ENCODE peak calls at places on chromosomes 12 and 14, in seven cellular contexts. C is fibroblast of the aortic adventitia; N is astrocyte of the spinal cord; S is HFF-Myc; P is CD8-positive, alpha-beta T cell; Y is astrocyte of the cerebellum; M is dorsolateral prefrontal cortex. J is an unnamed sample.

GRCh38 chr14:95575820-95576473 is 41.1 kb downstream of the GLRX5 start:
- DNase-seq in C (no peak), N (no peak), S (no peak), P (no peak), Y (no peak), M (no peak), J (no peak)

GRCh38 chr12:34395056-34396005 is 373.0 kb downstream of the ALG10 start:
- DNase-seq in C (no peak), N (no peak), S (no peak), P (peak), Y (no peak), M (peak), J (no peak)

GRCh38 chr14:100472094-100472455 is 115.1 kb downstream of the BEGAIN start:
- DNase-seq in C (no peak), N (no peak), S (no peak), P (no peak), Y (no peak), M (no peak), J (no peak)

GRCh38 chr12:124520258-124520657 is 47.2 kb downstream of the NCOR2 start:
- DNase-seq in C (peak), N (peak), S (no peak), P (no peak), Y (no peak), M (no peak), J (no peak)

GRCh38 chr14:68820999-68821683 is 28.3 kb upstream of the ZFP36L1 start:
- DNase-seq in C (no peak), N (no peak), S (no peak), P (no peak), Y (no peak), M (no peak), J (no peak)

GRCh38 chr12:107108995-107109508 is 15.7 kb upstream of the CRY1 start:
- DNase-seq in C (no peak), N (no peak), S (no peak), P (no peak), Y (no peak), M (no peak), J (no peak)

GRCh38 chr12:116280590-116281290 is 3.2 kb upstream of the MED13L start:
- DNase-seq in C (no peak), N (no peak), S (no peak), P (no peak), Y (no peak), M (no peak), J (no peak)

GRCh38 chr12:97837401-97837800 is 374.8 kb downstream of the RMST start:
- DNase-seq in C (no peak), N (peak), S (no peak), P (no peak), Y (peak), M (no peak), J (no peak)

GRCh38 chr12:29762637-29763300 is 21.0 kb downstream of the TMTC1 start:
- DNase-seq in C (peak), N (no peak), S (no peak), P (no peak), Y (no peak), M (no peak), J (no peak)

GRCh38 chr14:92040431-92041040 is 677 bp upstream of the TRIP11 start:
- DNase-seq in C (peak), N (peak), S (no peak), P (no peak), Y (no peak), M (no peak), J (no peak)

GRCh38 chr12:42741771-42742510 is 152.4 kb upstream of the PRICKLE1 start:
- DNase-seq in C (peak), N (peak), S (peak), P (no peak), Y (no peak), M (no peak), J (no peak)

GRCh38 chr14:99524804-99525698 is 43.8 kb downstream of the CCNK start:
- DNase-seq in C (peak), N (peak), S (no peak), P (no peak), Y (no peak), M (no peak), J (no peak)

GRCh38 chr12:212799-213526 is 994 bp downstream of the SLC6A12 start:
- DNase-seq in C (peak), N (no peak), S (no peak), P (no peak), Y (no peak), M (no peak), J (no peak)

DNA sequence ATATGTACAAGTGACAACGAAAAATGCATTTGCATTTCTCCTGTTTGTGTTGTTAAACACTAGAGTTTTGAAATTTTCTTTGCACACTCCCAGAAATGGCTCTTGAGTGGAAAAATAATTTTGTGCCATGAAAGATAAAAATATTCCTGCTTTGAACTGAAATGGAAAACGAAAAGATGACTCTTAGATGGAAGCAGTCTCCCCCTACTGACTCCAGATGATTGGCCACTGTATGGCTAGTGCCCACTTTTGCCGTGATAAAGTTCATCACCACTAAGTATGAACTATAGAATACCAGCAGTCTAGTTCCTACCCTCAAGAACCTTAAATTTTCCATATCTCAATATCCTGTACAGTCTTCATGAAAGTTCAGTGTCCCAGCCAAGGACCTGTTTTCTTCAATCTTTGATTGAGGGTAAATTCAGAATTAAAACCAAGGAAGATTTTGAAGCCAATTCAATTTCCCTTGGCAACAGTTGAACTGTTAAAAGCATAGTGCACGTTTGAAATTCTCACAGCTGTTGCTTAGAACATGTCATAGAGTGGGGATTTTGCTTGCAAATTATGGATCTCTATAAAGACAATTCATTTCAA is 1.6 kb upstream of the PPP2R5E start:
- DNase-seq in C (peak), N (peak), S (no peak), P (no peak), Y (peak), M (no peak), J (no peak)
- TF ChIP-seq CTCF in C (peak), N (peak), S (peak), P (no peak), Y (peak), M (peak), J (peak)

DNA sequence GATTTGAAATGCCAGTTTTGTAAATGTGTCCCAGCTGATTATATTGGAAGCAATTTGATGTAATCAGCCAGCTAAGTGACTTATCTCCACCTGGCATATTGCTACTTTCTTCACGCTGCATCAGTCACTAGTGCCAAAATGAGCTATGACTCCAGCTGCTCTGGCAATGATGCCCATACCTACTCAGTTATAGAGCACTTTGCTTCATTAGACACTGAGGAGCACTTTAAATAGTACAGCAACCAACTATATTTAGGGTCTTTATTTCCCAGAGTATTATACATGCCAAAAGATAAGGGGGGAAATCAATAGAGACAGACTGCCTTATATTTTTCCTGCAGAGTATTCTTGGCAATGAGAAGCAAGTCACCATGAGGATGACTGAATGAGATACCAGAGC is 67.9 kb upstream of the LIN7A start:
- DNase-seq in C (no peak), N (no peak), S (no peak), P (no peak), Y (no peak), M (no peak), J (no peak)
- TF ChIP-seq CTCF in C (no peak), N (no peak), S (no peak), P (no peak), Y (no peak), M (no peak), J (no peak)

GRCh38 chr14:52013984-52014600 is 24.7 kb downstream of the RTRAF start:
- DNase-seq in C (no peak), N (no peak), S (no peak), P (no peak), Y (no peak), M (no peak), J (peak)
- TF ChIP-seq CTCF in C (peak), N (peak), S (peak), P (no peak), Y (no peak), M (no peak), J (peak)

GRCh38 chr14:104820669-104821228 is 19.8 kb downstream of the ZBTB42 start:
- DNase-seq in C (peak), N (peak), S (no peak), P (no peak), Y (no peak), M (no peak), J (peak)
- TF ChIP-seq CTCF in C (peak), N (peak), S (peak), P (no peak), Y (peak), M (peak), J (peak)

DNA sequence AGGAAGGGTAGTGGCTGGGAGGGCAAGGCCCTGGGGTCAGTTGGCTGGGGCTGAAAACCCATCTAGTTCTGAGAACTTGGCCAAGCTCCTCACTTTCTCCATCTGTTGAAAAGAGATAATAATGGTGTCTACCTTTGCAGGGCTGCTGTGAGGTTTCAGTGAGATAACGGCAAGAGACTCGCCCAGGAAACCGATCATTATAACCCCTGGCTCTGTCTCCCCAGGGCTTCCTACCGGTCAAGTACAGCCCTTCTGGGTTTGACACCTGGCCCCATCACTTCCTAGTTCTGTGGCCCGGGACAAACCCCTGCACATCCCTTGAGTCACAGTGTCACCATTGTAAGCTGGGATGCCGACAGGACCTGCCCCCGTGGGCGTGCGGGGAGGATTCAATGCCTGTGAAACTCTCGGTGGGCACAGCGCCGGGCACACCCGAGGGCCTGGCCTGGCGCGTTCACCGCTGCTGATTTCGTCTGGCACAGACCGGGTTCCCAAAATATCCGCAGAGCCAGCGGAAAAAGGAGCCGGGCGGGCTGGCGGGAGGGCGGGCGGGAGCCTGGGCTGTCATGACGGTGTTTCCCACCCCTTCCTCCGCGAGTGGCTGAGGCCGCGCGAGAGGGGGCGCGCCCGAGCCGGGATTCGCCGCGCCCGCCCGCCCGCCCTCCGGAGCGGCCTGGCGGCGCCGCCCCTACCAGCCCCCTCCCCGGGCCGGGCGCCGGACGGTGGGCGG is 4.5 kb downstream of the KMT5A start:
- DNase-seq in C (peak), N (peak), S (no peak), P (peak), Y (no peak), M (peak), J (peak)
- TF ChIP-seq CTCF in C (no peak), N (no peak), S (no peak), P (no peak), Y (no peak), M (no peak), J (no peak)

DNA sequence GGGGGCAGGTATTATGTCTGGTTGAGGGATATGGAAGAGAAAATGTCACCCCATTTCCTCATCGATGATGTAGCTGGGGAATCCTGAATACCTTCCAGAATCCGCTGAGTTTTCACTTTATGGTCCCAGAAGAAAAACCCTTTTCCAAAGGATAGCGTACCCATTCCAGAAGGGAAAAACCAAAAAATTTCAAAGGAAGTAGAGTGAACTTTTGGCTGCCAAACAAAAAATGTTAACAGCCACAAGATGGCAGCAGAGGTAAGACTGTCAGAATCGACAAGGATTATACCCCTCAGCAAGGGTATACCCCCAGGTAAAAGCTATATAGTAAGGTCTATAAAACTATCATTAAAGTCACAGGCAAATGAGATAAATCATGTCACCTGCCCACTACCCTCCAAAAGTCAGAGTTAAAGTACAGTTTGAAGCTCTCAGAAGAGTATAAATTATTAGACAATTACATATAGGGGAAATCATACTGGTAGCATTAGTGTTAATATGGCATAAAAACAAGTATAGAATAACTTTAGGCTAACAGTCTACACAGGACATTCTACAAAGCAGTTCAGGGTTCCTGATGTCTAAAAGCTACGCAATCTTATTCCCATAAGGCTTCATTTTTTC is 18.0 kb downstream of the ACIN1 start:
- DNase-seq in C (peak), N (peak), S (no peak), P (no peak), Y (no peak), M (no peak), J (no peak)
- TF ChIP-seq CTCF in C (peak), N (peak), S (peak), P (peak), Y (peak), M (peak), J (peak)

GRCh38 chr14:55440385-55440784 is at the start of gene TBPL2:
- DNase-seq in C (no peak), N (no peak), S (no peak), P (no peak), Y (no peak), M (no peak), J (no peak)
- TF ChIP-seq CTCF in C (peak), N (peak), S (no peak), P (no peak), Y (peak), M (no peak), J (peak)